ENCODE peak calls at places on chromosomes 11 and 22, in eight cellular contexts. G is IMR-90; Y is stomach; T is body of pancreas; P is fibroblast of lung; B is psoas muscle; S is right lobe of liver; M is CD4-positive, alpha-beta T cell. F is an unnamed sample.
A peak's percentile ranks its signal among the peaks of the same experiment; 100 is the strongest.

GRCh38 chr22:20026204-20026908 is 5.4 kb downstream of the TANGO2 start:
- DNase-seq in G (no peak), Y (no peak), T (no peak), P (no peak), B (peak; percentile 28), S (no peak), M (no peak), F (no peak)

GRCh38 chr11:2902784-2903671 is 17.5 kb upstream of the CDKN1C start:
- DNase-seq in G (no peak), Y (peak; percentile 66), T (no peak), P (no peak), B (no peak), S (peak; percentile 88), M (no peak), F (peak; percentile 82)

GRCh38 chr11:113267536-113267935 is 46.8 kb upstream of the TTC12 start:
- DNase-seq in G (no peak), Y (no peak), T (no peak), P (no peak), B (no peak), S (no peak), M (no peak), F (no peak)

GRCh38 chr22:23281053-23281405 is 100.7 kb downstream of the BCR start:
- DNase-seq in G (no peak), Y (no peak), T (no peak), P (no peak), B (no peak), S (no peak), M (no peak), F (no peak)

GRCh38 chr22:17891427-17892167 is 117.3 kb upstream of the BID start:
- DNase-seq in G (no peak), Y (no peak), T (no peak), P (no peak), B (peak; percentile 87), S (peak; percentile 78), M (no peak), F (peak; percentile 83)

GRCh38 chr22:41833369-41834004 is 582 bp downstream of the SREBF2 start:
- DNase-seq in G (no peak), Y (peak; percentile 48), T (peak; percentile 49), P (peak; percentile 45), B (peak; percentile 73), S (peak; percentile 64), M (peak; percentile 14), F (peak; percentile 57)

GRCh38 chr22:31346733-31347250 is 646 bp upstream of the PATZ1 start:
- DNase-seq in G (peak; percentile 33), Y (peak; percentile 63), T (peak; percentile 67), P (peak; percentile 58), B (peak; percentile 77), S (peak; percentile 88), M (no peak), F (peak; percentile 57)

GRCh38 chr11:43575931-43576833 is 104.4 kb upstream of the HSD17B12 start:
- DNase-seq in G (no peak), Y (no peak), T (no peak), P (peak; percentile 47), B (no peak), S (no peak), M (no peak), F (no peak)

GRCh38 chr22:33657670-33658069 is 262.6 kb downstream of the LARGE1 start:
- DNase-seq in G (no peak), Y (no peak), T (no peak), P (no peak), B (no peak), S (no peak), M (no peak), F (no peak)

GRCh38 chr11:73654482-73655021 is 8.2 kb downstream of the PLEKHB1 start:
- DNase-seq in G (no peak), Y (no peak), T (no peak), P (no peak), B (no peak), S (no peak), M (no peak), F (no peak)

GRCh38 chr11:62108017-62108750 is 15.6 kb upstream of the INCENP start:
- DNase-seq in G (peak; percentile 74), Y (no peak), T (peak; percentile 26), P (peak; percentile 62), B (no peak), S (no peak), M (peak; percentile 33), F (no peak)

GRCh38 chr11:90476442-90477007 is 253.7 kb upstream of the CHORDC1 start:
- DNase-seq in G (peak; percentile 0), Y (peak; percentile 37), T (peak; percentile 51), P (peak; percentile 54), B (no peak), S (peak; percentile 47), M (no peak), F (no peak)

GRCh38 chr11:37858398-37858797 is 1260.4 kb upstream of the RAG2 start:
- DNase-seq in G (no peak), Y (no peak), T (no peak), P (no peak), B (no peak), S (no peak), M (no peak), F (no peak)

GRCh38 chr11:43197357-43197756 is 114.4 kb upstream of the API5 start:
- DNase-seq in G (no peak), Y (no peak), T (no peak), P (no peak), B (no peak), S (no peak), M (no peak), F (no peak)

GRCh38 chr11:47274495-47275235 is 4.7 kb downstream of the MADD start:
- DNase-seq in G (no peak), Y (no peak), T (no peak), P (no peak), B (no peak), S (no peak), M (no peak), F (no peak)

GRCh38 chr11:130145975-130146776 is 13.4 kb upstream of the ST14 start:
- DNase-seq in G (no peak), Y (peak; percentile 82), T (peak; percentile 63), P (peak; percentile 23), B (no peak), S (no peak), M (no peak), F (peak; percentile 88)

GRCh38 chr11:116986521-116987105 is 111.6 kb downstream of the SIK3 start:
- DNase-seq in G (peak; percentile 90), Y (no peak), T (no peak), P (peak; percentile 94), B (no peak), S (no peak), M (no peak), F (no peak)

GRCh38 chr11:57778318-57779037 is 16.9 kb downstream of the CTNND1 start:
- DNase-seq in G (peak; percentile 98), Y (peak; percentile 95), T (peak; percentile 90), P (peak; percentile 99), B (peak; percentile 88), S (peak; percentile 96), M (no peak), F (peak; percentile 92)

GRCh38 chr22:46067159-46068111 is 82.9 kb upstream of the PPARA start:
- DNase-seq in G (no peak), Y (peak; percentile 21), T (peak; percentile 16), P (peak; percentile 56), B (peak; percentile 51), S (peak; percentile 22), M (no peak), F (peak; percentile 9)

DNA sequence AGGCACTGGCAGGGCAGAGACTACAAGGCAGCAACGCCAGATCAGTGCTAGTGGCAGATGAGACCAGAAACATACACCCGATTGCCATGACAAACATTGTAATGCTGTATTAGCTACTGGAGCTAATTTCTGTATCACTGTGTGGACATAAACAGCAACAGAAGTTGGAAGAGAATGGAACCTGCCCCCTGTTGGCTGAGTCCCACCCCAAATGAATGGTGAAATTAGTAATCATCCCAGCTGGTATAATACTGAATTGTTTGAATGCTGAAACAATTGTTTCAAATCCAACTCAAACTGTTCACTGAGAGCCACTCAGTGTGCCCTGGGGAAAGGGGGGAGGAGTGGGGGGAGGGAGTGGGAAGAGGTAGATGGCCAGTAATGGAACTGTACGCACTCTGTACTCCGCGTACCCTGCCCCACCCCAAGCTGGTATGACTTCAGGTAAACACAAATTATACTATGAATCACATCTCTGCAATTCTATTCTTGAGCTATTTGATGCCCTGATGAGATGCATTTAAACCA is 11.2 kb upstream of the BIRC3 start:
- DNase-seq in G (no peak), Y (peak; percentile 83), T (no peak), P (peak; percentile 29), B (no peak), S (no peak), M (peak; percentile 34), F (peak; percentile 83)
- TF ChIP-seq CTCF in G (no peak), Y (no peak), T (no peak), P (no peak), B (no peak), S (no peak), M (no peak), F (no peak)

DNA sequence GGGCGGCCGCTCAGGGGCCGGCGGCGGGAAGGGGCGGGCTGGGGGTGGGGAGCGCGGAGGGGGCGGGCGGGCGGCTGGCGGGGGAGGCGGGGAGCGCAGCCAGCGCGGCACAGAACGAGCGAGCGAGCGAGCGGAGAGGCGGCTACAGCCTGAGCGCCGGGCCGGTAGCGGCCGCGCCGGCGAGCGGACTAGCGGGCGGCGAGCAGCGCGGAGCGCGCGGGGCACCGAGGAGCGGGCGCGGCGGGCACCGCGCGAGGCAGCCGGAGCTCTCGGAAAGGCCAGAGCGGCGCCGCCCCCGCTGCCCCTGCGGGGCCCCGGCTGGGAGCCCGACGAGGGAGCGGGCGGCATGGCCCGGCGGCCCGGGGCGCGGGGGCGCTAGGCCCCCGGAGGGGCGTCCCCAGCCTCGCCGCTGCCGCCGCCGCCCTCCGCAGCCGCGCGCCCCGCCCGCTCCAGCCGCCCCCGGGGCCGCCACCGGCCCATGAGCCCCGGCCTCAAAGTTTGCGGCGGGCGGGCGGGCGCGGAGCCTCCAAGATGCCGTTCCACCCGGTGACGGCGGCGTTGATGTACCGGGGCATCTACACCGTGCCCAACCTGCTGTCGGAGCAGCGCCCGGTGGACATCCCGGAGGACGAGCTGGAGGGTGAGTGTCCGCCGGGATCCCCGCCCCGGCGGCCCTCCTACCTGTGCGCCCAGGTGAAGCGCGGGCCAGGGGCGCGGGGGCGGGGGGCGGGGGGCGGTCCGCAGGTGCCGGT is at the start of gene CABP7:
- DNase-seq in G (no peak), Y (no peak), T (no peak), P (no peak), B (no peak), S (no peak), M (no peak), F (no peak)
- H3K27me3 ChIP-seq in G (peaks cover 72% of the 10 kb centered on the region), Y (peaks cover 16% of the 10 kb centered on the region), T (no peaks in the 10 kb centered on the region), P (peaks cover 22% of the 10 kb centered on the region), B (peaks cover 23% of the 10 kb centered on the region), S (no peaks in the 10 kb centered on the region), M (peaks cover 47% of the 10 kb centered on the region), F (peaks cover 66% of the 10 kb centered on the region)

GRCh38 chr11:66851698-66852465 is 5.0 kb upstream of the LRFN4 start:
- DNase-seq in G (no peak), Y (no peak), T (no peak), P (no peak), B (peak; percentile 39), S (no peak), M (no peak), F (peak; percentile 8)
- TF ChIP-seq CTCF in G (peak; percentile 5), Y (no peak), T (no peak), P (no peak), B (no peak), S (no peak), M (no peak), F (no peak)

DNA sequence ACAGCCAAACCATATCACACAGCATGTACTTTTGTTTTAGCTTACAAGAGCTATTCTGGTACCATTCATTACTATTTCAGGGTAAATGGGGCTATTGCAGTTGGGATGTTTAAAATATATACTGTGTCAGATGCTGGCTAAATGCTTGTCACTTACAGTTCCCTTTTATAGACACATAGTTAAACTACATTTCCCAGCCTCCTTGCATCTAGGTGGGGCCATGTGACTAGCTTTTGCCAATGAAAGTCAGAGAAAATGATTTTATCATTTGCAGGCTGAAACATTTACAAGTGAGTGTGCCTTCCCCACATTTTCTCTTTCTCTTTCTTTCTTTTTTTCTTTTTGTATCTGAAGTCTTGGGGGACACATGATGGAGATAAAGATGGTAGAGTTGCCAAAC is 7.8 kb upstream of the IFTAP start:
- DNase-seq in G (no peak), Y (no peak), T (no peak), P (no peak), B (no peak), S (no peak), M (no peak), F (no peak)
- H3K27me3 ChIP-seq in G (no peaks in the 10 kb centered on the region), Y (no peaks in the 10 kb centered on the region), T (no peaks in the 10 kb centered on the region), P (peaks cover 2% of the 10 kb centered on the region), B (peaks cover 13% of the 10 kb centered on the region), S (no peaks in the 10 kb centered on the region), M (no peaks in the 10 kb centered on the region), F (peaks cover 23% of the 10 kb centered on the region)

F was measured in transverse colon.